ENCODE peak calls at places on chromosomes 16 and 17, in ten cellular contexts. One of them, this sample, is unnamed.

GRCh38 chr16:30951785-30952184 is 2.9 kb downstream of the ORAI3 start:
- DNase-seq in fibroblast of the aortic adventitia: peak; percentile 98
- DNase-seq in AG20443: no peak
- DNase-seq in HFFc6: no peak
- DNase-seq in GM03348: no peak
- DNase-seq in frontal cortex: no peak
- DNase-seq in T-helper 1 cell: no peak
- DNase-seq in tibial artery: peak; percentile 89
- DNase-seq in GM04504: no peak
- DNase-seq in astrocyte of the spinal cord: peak; percentile 55
- DNase-seq in this sample: no peak

GRCh38 chr17:40557531-40558299 is 7.6 kb downstream of the CCR7 start:
- DNase-seq in GM04504: no peak
- DNase-seq in GM03348: no peak
- DNase-seq in tibial artery: no peak
- DNase-seq in fibroblast of the aortic adventitia: peak; percentile 58
- DNase-seq in T-helper 1 cell: no peak
- DNase-seq in frontal cortex: no peak
- DNase-seq in astrocyte of the spinal cord: no peak
- DNase-seq in HFFc6: no peak
- DNase-seq in AG20443: no peak
- DNase-seq in this sample: no peak

GRCh38 chr16:87791295-87792204 is 25.8 kb upstream of the KLHDC4 start:
- DNase-seq in fibroblast of the aortic adventitia: no peak
- DNase-seq in tibial artery: no peak
- DNase-seq in GM04504: no peak
- DNase-seq in AG20443: peak; percentile 8
- DNase-seq in T-helper 1 cell: no peak
- DNase-seq in astrocyte of the spinal cord: no peak
- DNase-seq in frontal cortex: peak; percentile 65
- DNase-seq in GM03348: no peak
- DNase-seq in HFFc6: no peak
- DNase-seq in this sample: no peak

GRCh38 chr17:56289321-56289720 is 136.0 kb downstream of the ANKFN1 start:
- DNase-seq in AG20443: peak; percentile 29
- DNase-seq in astrocyte of the spinal cord: no peak
- DNase-seq in GM04504: no peak
- DNase-seq in HFFc6: peak; percentile 30
- DNase-seq in tibial artery: no peak
- DNase-seq in GM03348: no peak
- DNase-seq in frontal cortex: no peak
- DNase-seq in fibroblast of the aortic adventitia: no peak
- DNase-seq in T-helper 1 cell: no peak
- DNase-seq in this sample: no peak

GRCh38 chr16:57626420-57627170 is 1.8 kb upstream of the ADGRG1 start:
- DNase-seq in T-helper 1 cell: no peak
- DNase-seq in HFFc6: no peak
- DNase-seq in fibroblast of the aortic adventitia: no peak
- DNase-seq in astrocyte of the spinal cord: no peak
- DNase-seq in GM03348: no peak
- DNase-seq in tibial artery: no peak
- DNase-seq in AG20443: no peak
- DNase-seq in frontal cortex: no peak
- DNase-seq in GM04504: no peak
- DNase-seq in this sample: no peak

GRCh38 chr16:57732011-57732410 is 3.6 kb upstream of the KATNB1 start:
- DNase-seq in T-helper 1 cell: no peak
- DNase-seq in AG20443: peak; percentile 74
- DNase-seq in frontal cortex: no peak
- DNase-seq in HFFc6: peak; percentile 57
- DNase-seq in astrocyte of the spinal cord: no peak
- DNase-seq in tibial artery: no peak
- DNase-seq in GM04504: peak; percentile 80
- DNase-seq in fibroblast of the aortic adventitia: peak; percentile 77
- DNase-seq in GM03348: peak; percentile 77
- DNase-seq in this sample: no peak

GRCh38 chr16:29806641-29807425 is 504 bp downstream of the MAZ start:
- DNase-seq in GM03348: no peak
- DNase-seq in T-helper 1 cell: no peak
- DNase-seq in frontal cortex: no peak
- DNase-seq in AG20443: no peak
- DNase-seq in astrocyte of the spinal cord: peak; percentile 64
- DNase-seq in tibial artery: no peak
- DNase-seq in fibroblast of the aortic adventitia: no peak
- DNase-seq in HFFc6: no peak
- DNase-seq in GM04504: no peak
- DNase-seq in this sample: no peak

GRCh38 chr16:52729731-52730130 is 182.8 kb upstream of the TOX3 start:
- DNase-seq in GM03348: no peak
- DNase-seq in fibroblast of the aortic adventitia: no peak
- DNase-seq in T-helper 1 cell: no peak
- DNase-seq in HFFc6: no peak
- DNase-seq in tibial artery: no peak
- DNase-seq in GM04504: no peak
- DNase-seq in AG20443: no peak
- DNase-seq in frontal cortex: no peak
- DNase-seq in astrocyte of the spinal cord: no peak
- DNase-seq in this sample: no peak

GRCh38 chr16:50735629-50736122 is 6.2 kb upstream of the CYLD start:
- DNase-seq in frontal cortex: no peak
- DNase-seq in GM03348: no peak
- DNase-seq in fibroblast of the aortic adventitia: no peak
- DNase-seq in astrocyte of the spinal cord: no peak
- DNase-seq in HFFc6: no peak
- DNase-seq in AG20443: no peak
- DNase-seq in T-helper 1 cell: no peak
- DNase-seq in tibial artery: no peak
- DNase-seq in GM04504: no peak
- DNase-seq in this sample: no peak